ENCODE peak calls at places on chromosome 10, in seven cellular contexts. One of them, this sample, is unnamed.

GRCh38 chr10:130578532-130579289 is 442.5 kb downstream of the GLRX3 start:
- DNase-seq in NCI-H1092: no peak
- DNase-seq in non-pigmented ciliary epithelial cell: no peak
- DNase-seq in hippocampal formation: no peak
- DNase-seq in NCI-H1048: no peak
- DNase-seq in AG04450: no peak
- DNase-seq in PC-3: no peak
- DNase-seq in this sample: peak

GRCh38 chr10:10824611-10825148 is 193.0 kb upstream of the CELF2 start:
- DNase-seq in NCI-H1048: no peak
- DNase-seq in AG04450: peak
- DNase-seq in hippocampal formation: no peak
- DNase-seq in NCI-H1092: no peak
- DNase-seq in PC-3: no peak
- DNase-seq in non-pigmented ciliary epithelial cell: peak
- DNase-seq in this sample: peak

GRCh38 chr10:48527691-48528212 is 77.1 kb downstream of the ARHGAP22 start:
- DNase-seq in NCI-H1048: no peak
- DNase-seq in non-pigmented ciliary epithelial cell: no peak
- DNase-seq in hippocampal formation: no peak
- DNase-seq in PC-3: no peak
- DNase-seq in NCI-H1092: no peak
- DNase-seq in AG04450: no peak
- DNase-seq in this sample: no peak

GRCh38 chr10:50229460-50229859 is 21.9 kb downstream of the ASAH2 start:
- DNase-seq in NCI-H1048: no peak
- DNase-seq in non-pigmented ciliary epithelial cell: no peak
- DNase-seq in NCI-H1092: no peak
- DNase-seq in hippocampal formation: no peak
- DNase-seq in PC-3: no peak
- DNase-seq in AG04450: no peak
- DNase-seq in this sample: no peak

GRCh38 chr10:87675396-87676376 is 16.0 kb downstream of the PAPSS2 start:
- DNase-seq in AG04450: peak
- DNase-seq in hippocampal formation: no peak
- DNase-seq in NCI-H1092: no peak
- DNase-seq in PC-3: peak
- DNase-seq in NCI-H1048: no peak
- DNase-seq in non-pigmented ciliary epithelial cell: peak
- DNase-seq in this sample: no peak

GRCh38 chr10:124300735-124301134 is 118.0 kb downstream of the OAT start:
- DNase-seq in hippocampal formation: no peak
- DNase-seq in AG04450: no peak
- DNase-seq in non-pigmented ciliary epithelial cell: no peak
- DNase-seq in PC-3: no peak
- DNase-seq in NCI-H1048: no peak
- DNase-seq in NCI-H1092: no peak
- DNase-seq in this sample: no peak

GRCh38 chr10:78960316-78960800 is 108.4 kb upstream of the ZMIZ1 start:
- DNase-seq in PC-3: peak
- DNase-seq in NCI-H1092: no peak
- DNase-seq in NCI-H1048: no peak
- DNase-seq in hippocampal formation: peak
- DNase-seq in non-pigmented ciliary epithelial cell: peak
- DNase-seq in AG04450: no peak
- DNase-seq in this sample: peak

GRCh38 chr10:29734980-29735627 is 100.3 kb upstream of the SVIL start:
- DNase-seq in NCI-H1048: no peak
- DNase-seq in hippocampal formation: no peak
- DNase-seq in non-pigmented ciliary epithelial cell: no peak
- DNase-seq in AG04450: no peak
- DNase-seq in NCI-H1092: no peak
- DNase-seq in PC-3: peak
- DNase-seq in this sample: peak

GRCh38 chr10:90930070-90930837 is 9.4 kb upstream of the ANKRD1 start:
- DNase-seq in AG04450: peak
- DNase-seq in non-pigmented ciliary epithelial cell: no peak
- DNase-seq in NCI-H1048: no peak
- DNase-seq in NCI-H1092: no peak
- DNase-seq in PC-3: peak
- DNase-seq in hippocampal formation: no peak
- DNase-seq in this sample: peak